ENCODE peak calls at places on chromosomes 3 and 15, in eight cellular contexts. One of them, this sample, is unnamed.

GRCh38 chr3:58203541-58203940 is 7.2 kb downstream of the DNASE1L3 start:
- DNase-seq in transverse colon: no peak
- DNase-seq in right cardiac atrium: no peak
- DNase-seq in cardiac fibroblast: no peak
- DNase-seq in astrocyte: no peak
- DNase-seq in gastrocnemius medialis: no peak
- DNase-seq in upper lobe of right lung: no peak
- DNase-seq in endothelial cell of umbilical vein: no peak
- DNase-seq in this sample: no peak

GRCh38 chr3:127518456-127519081 is 72.0 kb downstream of the TPRA1 start:
- DNase-seq in transverse colon: no peak
- DNase-seq in right cardiac atrium: no peak
- DNase-seq in cardiac fibroblast: no peak
- DNase-seq in astrocyte: no peak
- DNase-seq in gastrocnemius medialis: no peak
- DNase-seq in upper lobe of right lung: no peak
- DNase-seq in endothelial cell of umbilical vein: no peak
- DNase-seq in this sample: no peak

GRCh38 chr3:45462522-45463262 is 74.3 kb downstream of the LARS2 start:
- DNase-seq in transverse colon: no peak
- DNase-seq in right cardiac atrium: no peak
- DNase-seq in cardiac fibroblast: peak; percentile 17
- DNase-seq in astrocyte: peak; percentile 53
- DNase-seq in gastrocnemius medialis: no peak
- DNase-seq in upper lobe of right lung: no peak
- DNase-seq in endothelial cell of umbilical vein: no peak
- DNase-seq in this sample: peak; percentile 68

GRCh38 chr3:64443553-64444331 is 218.5 kb upstream of the PRICKLE2 start:
- DNase-seq in transverse colon: no peak
- DNase-seq in right cardiac atrium: no peak
- DNase-seq in cardiac fibroblast: peak; percentile 18
- DNase-seq in astrocyte: peak; percentile 44
- DNase-seq in gastrocnemius medialis: no peak
- DNase-seq in upper lobe of right lung: no peak
- DNase-seq in endothelial cell of umbilical vein: no peak
- DNase-seq in this sample: no peak

GRCh38 chr15:71725215-71725955 is 85.0 kb upstream of the NR2E3 start:
- DNase-seq in transverse colon: no peak
- DNase-seq in right cardiac atrium: no peak
- DNase-seq in cardiac fibroblast: peak; percentile 55
- DNase-seq in astrocyte: no peak
- DNase-seq in gastrocnemius medialis: no peak
- DNase-seq in upper lobe of right lung: no peak
- DNase-seq in endothelial cell of umbilical vein: peak; percentile 12
- DNase-seq in this sample: no peak

GRCh38 chr3:177484926-177485325 is 287.6 kb upstream of the TBL1XR1 start:
- DNase-seq in transverse colon: no peak
- DNase-seq in right cardiac atrium: no peak
- DNase-seq in cardiac fibroblast: peak; percentile 46
- DNase-seq in astrocyte: no peak
- DNase-seq in gastrocnemius medialis: no peak
- DNase-seq in upper lobe of right lung: no peak
- DNase-seq in endothelial cell of umbilical vein: no peak
- DNase-seq in this sample: no peak

GRCh38 chr3:139466369-139466768 is 9.9 kb downstream of the RBP2 start:
- DNase-seq in transverse colon: no peak
- DNase-seq in right cardiac atrium: no peak
- DNase-seq in cardiac fibroblast: no peak
- DNase-seq in astrocyte: no peak
- DNase-seq in gastrocnemius medialis: no peak
- DNase-seq in upper lobe of right lung: no peak
- DNase-seq in endothelial cell of umbilical vein: no peak
- DNase-seq in this sample: no peak

GRCh38 chr15:90603893-90604292 is 74.2 kb downstream of the CRTC3 start:
- DNase-seq in transverse colon: peak; percentile 53
- DNase-seq in right cardiac atrium: peak; percentile 37
- DNase-seq in cardiac fibroblast: peak; percentile 59
- DNase-seq in astrocyte: no peak
- DNase-seq in gastrocnemius medialis: no peak
- DNase-seq in upper lobe of right lung: peak; percentile 72
- DNase-seq in endothelial cell of umbilical vein: peak; percentile 26
- DNase-seq in this sample: no peak

DNA sequence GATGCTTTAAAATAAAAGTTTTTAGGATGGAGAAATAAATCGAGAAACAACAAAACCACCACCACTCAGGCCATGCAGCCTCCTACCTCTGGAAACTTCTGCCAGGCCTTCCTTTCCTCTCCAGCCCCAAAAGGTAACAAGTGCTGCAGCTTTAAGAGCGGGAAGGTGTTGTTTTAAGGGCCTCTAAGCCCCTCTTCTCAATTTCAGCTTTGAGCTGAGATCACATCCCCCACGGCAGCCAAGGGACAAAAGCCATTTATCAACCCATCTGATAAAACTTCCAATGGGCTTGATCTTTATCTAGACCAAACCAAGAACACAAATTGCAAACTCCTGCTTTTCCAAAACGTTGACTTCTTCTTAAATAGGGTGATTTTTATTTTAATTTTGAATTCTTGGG is 18.1 kb downstream of the RGMA start:
- DNase-seq in transverse colon: no peak
- DNase-seq in right cardiac atrium: no peak
- DNase-seq in cardiac fibroblast: no peak
- DNase-seq in astrocyte: no peak
- DNase-seq in gastrocnemius medialis: no peak
- DNase-seq in upper lobe of right lung: no peak
- DNase-seq in endothelial cell of umbilical vein: no peak
- DNase-seq in this sample: no peak
- H3K4me3 ChIP-seq in transverse colon: peak overlapping the region; percentile 72
- H3K4me3 ChIP-seq in right cardiac atrium: peak overlapping the region; percentile 57
- H3K4me3 ChIP-seq in cardiac fibroblast: peak overlapping the region; percentile 92
- H3K4me3 ChIP-seq in astrocyte: no peak overlapping the region
- H3K4me3 ChIP-seq in gastrocnemius medialis: peak overlapping the region; percentile 81
- H3K4me3 ChIP-seq in upper lobe of right lung: peak overlapping the region; percentile 62
- H3K4me3 ChIP-seq in endothelial cell of umbilical vein: no peak overlapping the region
- H3K4me3 ChIP-seq in this sample: no peak overlapping the region

DNA sequence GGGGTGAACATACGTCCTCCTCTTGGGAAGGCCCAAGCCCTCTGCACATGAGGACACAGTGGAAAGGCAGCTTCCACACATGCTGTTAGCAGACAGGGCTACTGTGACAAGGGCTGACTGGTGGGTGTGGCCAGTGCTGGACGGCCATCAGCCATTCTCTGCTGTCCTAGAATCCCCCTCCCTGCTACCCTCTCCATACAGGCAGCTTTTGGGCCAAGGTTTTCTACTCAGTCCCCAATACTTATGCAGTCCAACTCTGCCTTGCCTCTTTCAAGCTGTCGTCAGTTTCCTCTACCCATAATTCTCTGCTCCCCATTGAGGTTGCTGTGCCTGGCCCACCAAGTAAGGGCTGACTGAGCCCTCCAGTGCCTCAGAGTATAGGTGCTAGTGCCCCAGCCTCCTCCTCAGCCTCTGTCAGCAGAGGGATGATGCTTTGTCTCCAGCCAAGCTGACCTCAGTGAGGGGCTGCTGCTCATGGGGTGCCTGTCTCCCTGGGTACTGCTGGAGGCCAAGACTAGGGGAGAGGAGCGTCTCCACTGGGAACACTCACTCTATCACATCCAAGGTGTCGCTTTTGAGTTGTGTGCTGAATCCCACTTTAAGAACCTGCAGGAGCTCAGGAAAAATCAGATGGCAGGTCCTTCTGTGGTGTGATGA is 2.8 kb downstream of the LOXL1 start:
- DNase-seq in transverse colon: no peak
- DNase-seq in right cardiac atrium: no peak
- DNase-seq in cardiac fibroblast: no peak
- DNase-seq in astrocyte: no peak
- DNase-seq in gastrocnemius medialis: no peak
- DNase-seq in upper lobe of right lung: no peak
- DNase-seq in endothelial cell of umbilical vein: no peak
- DNase-seq in this sample: no peak
- H3K4me3 ChIP-seq in transverse colon: no peak overlapping the region
- H3K4me3 ChIP-seq in right cardiac atrium: no peak overlapping the region
- H3K4me3 ChIP-seq in cardiac fibroblast: peak overlapping the region; percentile 12
- H3K4me3 ChIP-seq in astrocyte: peak overlapping the region; percentile 80
- H3K4me3 ChIP-seq in gastrocnemius medialis: no peak overlapping the region
- H3K4me3 ChIP-seq in upper lobe of right lung: no peak overlapping the region
- H3K4me3 ChIP-seq in endothelial cell of umbilical vein: no peak overlapping the region
- H3K4me3 ChIP-seq in this sample: no peak overlapping the region

DNA sequence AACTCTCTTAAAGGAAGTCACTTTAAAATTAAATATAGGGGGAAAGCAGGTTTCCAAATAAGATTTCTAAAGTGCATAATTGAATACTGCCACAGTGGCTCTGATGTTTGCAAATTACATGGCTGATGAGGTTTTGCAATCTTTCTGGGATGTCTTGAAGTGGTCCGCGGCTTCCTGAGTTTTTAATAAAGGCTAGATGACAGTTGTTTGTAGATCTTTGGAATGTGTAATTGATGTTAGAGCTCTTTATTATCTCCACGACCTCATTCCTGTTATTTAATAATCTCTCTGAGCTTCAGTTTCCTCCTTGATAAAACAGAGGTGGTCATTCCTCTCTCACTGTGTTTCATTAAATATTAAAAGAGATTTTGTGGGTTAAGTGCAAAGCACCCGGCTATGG is 27.0 kb upstream of the CEMIP start:
- DNase-seq in transverse colon: no peak
- DNase-seq in right cardiac atrium: no peak
- DNase-seq in cardiac fibroblast: no peak
- DNase-seq in astrocyte: no peak
- DNase-seq in gastrocnemius medialis: no peak
- DNase-seq in upper lobe of right lung: no peak
- DNase-seq in endothelial cell of umbilical vein: no peak
- DNase-seq in this sample: no peak
- H3K4me3 ChIP-seq in transverse colon: no peak overlapping the region
- H3K4me3 ChIP-seq in right cardiac atrium: no peak overlapping the region
- H3K4me3 ChIP-seq in cardiac fibroblast: no peak overlapping the region
- H3K4me3 ChIP-seq in astrocyte: no peak overlapping the region
- H3K4me3 ChIP-seq in gastrocnemius medialis: no peak overlapping the region
- H3K4me3 ChIP-seq in upper lobe of right lung: no peak overlapping the region
- H3K4me3 ChIP-seq in endothelial cell of umbilical vein: no peak overlapping the region
- H3K4me3 ChIP-seq in this sample: no peak overlapping the region

GRCh38 chr3:149131594-149131993 is 2.2 kb downstream of the HPS3 start:
- DNase-seq in transverse colon: no peak
- DNase-seq in right cardiac atrium: no peak
- DNase-seq in cardiac fibroblast: no peak
- DNase-seq in astrocyte: no peak
- DNase-seq in gastrocnemius medialis: no peak
- DNase-seq in upper lobe of right lung: no peak
- DNase-seq in endothelial cell of umbilical vein: no peak
- DNase-seq in this sample: no peak
- H3K4me3 ChIP-seq in transverse colon: no peak overlapping the region
- H3K4me3 ChIP-seq in right cardiac atrium: peak overlapping the region; percentile 9
- H3K4me3 ChIP-seq in cardiac fibroblast: no peak overlapping the region
- H3K4me3 ChIP-seq in astrocyte: no peak overlapping the region
- H3K4me3 ChIP-seq in gastrocnemius medialis: no peak overlapping the region
- H3K4me3 ChIP-seq in upper lobe of right lung: peak overlapping the region; percentile 99
- H3K4me3 ChIP-seq in endothelial cell of umbilical vein: no peak overlapping the region
- H3K4me3 ChIP-seq in this sample: no peak overlapping the region